ENCODE peak calls at places on chromosomes 3 and 15, in eight cellular contexts. One of them, this sample, is unnamed.
A peak's percentile ranks its signal among the peaks of the same experiment; 100 is the strongest.

GRCh38 chr3:55726501-55726775 is 239.3 kb upstream of the WNT5A start:
- DNase-seq in NAMALWA: no peak
- DNase-seq in Right ventricle myocardium inferior: no peak
- DNase-seq in stimulated activated CD4-positive, alpha-beta T cell treated with anti-CD3 and anti-CD28 coated beads, Interleukin-15, amount 100 ng/mL, for 1 hour: no peak
- DNase-seq in mammary epithelial cell: no peak
- DNase-seq in activated T-helper 1 cell treated with anti-CD3 and anti-CD28 coated beads, Interleukin-2, amount 50 U/mL, for 16 hours: no peak
- DNase-seq in activated effector memory CD4-positive, alpha-beta T cell treated with Interleukin-2 at 50 U/mL for 16 hours: no peak
- DNase-seq in AG08396: no peak
- DNase-seq in this sample: no peak

GRCh38 chr3:87621667-87622066 is 345.3 kb upstream of the POU1F1 start:
- DNase-seq in activated T-helper 1 cell treated with anti-CD3 and anti-CD28 coated beads, Interleukin-2, amount 50 U/mL, for 16 hours: no peak
- DNase-seq in mammary epithelial cell: no peak
- DNase-seq in stimulated activated CD4-positive, alpha-beta T cell treated with anti-CD3 and anti-CD28 coated beads, Interleukin-15, amount 100 ng/mL, for 1 hour: no peak
- DNase-seq in AG08396: no peak
- DNase-seq in activated effector memory CD4-positive, alpha-beta T cell treated with Interleukin-2 at 50 U/mL for 16 hours: no peak
- DNase-seq in Right ventricle myocardium inferior: no peak
- DNase-seq in NAMALWA: no peak
- DNase-seq in this sample: no peak

GRCh38 chr3:148202386-148202785 is 495.3 kb upstream of the AGTR1 start:
- DNase-seq in Right ventricle myocardium inferior: no peak
- DNase-seq in activated effector memory CD4-positive, alpha-beta T cell treated with Interleukin-2 at 50 U/mL for 16 hours: no peak
- DNase-seq in activated T-helper 1 cell treated with anti-CD3 and anti-CD28 coated beads, Interleukin-2, amount 50 U/mL, for 16 hours: no peak
- DNase-seq in stimulated activated CD4-positive, alpha-beta T cell treated with anti-CD3 and anti-CD28 coated beads, Interleukin-15, amount 100 ng/mL, for 1 hour: no peak
- DNase-seq in mammary epithelial cell: no peak
- DNase-seq in NAMALWA: peak; percentile 58
- DNase-seq in AG08396: no peak
- DNase-seq in this sample: no peak

GRCh38 chr15:31465083-31465955 is 138.7 kb downstream of the KLF13 start:
- DNase-seq in mammary epithelial cell: peak; percentile 90
- DNase-seq in activated T-helper 1 cell treated with anti-CD3 and anti-CD28 coated beads, Interleukin-2, amount 50 U/mL, for 16 hours: no peak
- DNase-seq in stimulated activated CD4-positive, alpha-beta T cell treated with anti-CD3 and anti-CD28 coated beads, Interleukin-15, amount 100 ng/mL, for 1 hour: no peak
- DNase-seq in Right ventricle myocardium inferior: no peak
- DNase-seq in NAMALWA: no peak
- DNase-seq in activated effector memory CD4-positive, alpha-beta T cell treated with Interleukin-2 at 50 U/mL for 16 hours: no peak
- DNase-seq in AG08396: no peak
- DNase-seq in this sample: peak; percentile 23

GRCh38 chr3:159380891-159381290 is 579.0 kb downstream of the MFSD1 start:
- DNase-seq in mammary epithelial cell: no peak
- DNase-seq in stimulated activated CD4-positive, alpha-beta T cell treated with anti-CD3 and anti-CD28 coated beads, Interleukin-15, amount 100 ng/mL, for 1 hour: no peak
- DNase-seq in NAMALWA: no peak
- DNase-seq in Right ventricle myocardium inferior: no peak
- DNase-seq in activated effector memory CD4-positive, alpha-beta T cell treated with Interleukin-2 at 50 U/mL for 16 hours: no peak
- DNase-seq in AG08396: no peak
- DNase-seq in activated T-helper 1 cell treated with anti-CD3 and anti-CD28 coated beads, Interleukin-2, amount 50 U/mL, for 16 hours: no peak
- DNase-seq in this sample: no peak

GRCh38 chr15:66567897-66568296 is 2.1 kb upstream of the LCTL start:
- DNase-seq in stimulated activated CD4-positive, alpha-beta T cell treated with anti-CD3 and anti-CD28 coated beads, Interleukin-15, amount 100 ng/mL, for 1 hour: no peak
- DNase-seq in AG08396: no peak
- DNase-seq in activated T-helper 1 cell treated with anti-CD3 and anti-CD28 coated beads, Interleukin-2, amount 50 U/mL, for 16 hours: no peak
- DNase-seq in mammary epithelial cell: no peak
- DNase-seq in NAMALWA: no peak
- DNase-seq in Right ventricle myocardium inferior: no peak
- DNase-seq in activated effector memory CD4-positive, alpha-beta T cell treated with Interleukin-2 at 50 U/mL for 16 hours: no peak
- DNase-seq in this sample: no peak

GRCh38 chr3:140152851-140153640 is 218.1 kb downstream of the CLSTN2 start:
- DNase-seq in activated effector memory CD4-positive, alpha-beta T cell treated with Interleukin-2 at 50 U/mL for 16 hours: no peak
- DNase-seq in AG08396: no peak
- DNase-seq in Right ventricle myocardium inferior: no peak
- DNase-seq in activated T-helper 1 cell treated with anti-CD3 and anti-CD28 coated beads, Interleukin-2, amount 50 U/mL, for 16 hours: no peak
- DNase-seq in stimulated activated CD4-positive, alpha-beta T cell treated with anti-CD3 and anti-CD28 coated beads, Interleukin-15, amount 100 ng/mL, for 1 hour: no peak
- DNase-seq in NAMALWA: no peak
- DNase-seq in mammary epithelial cell: no peak
- DNase-seq in this sample: no peak

GRCh38 chr3:52714335-52715302 is 8.7 kb downstream of the SPCS1 start:
- DNase-seq in stimulated activated CD4-positive, alpha-beta T cell treated with anti-CD3 and anti-CD28 coated beads, Interleukin-15, amount 100 ng/mL, for 1 hour: no peak
- DNase-seq in activated T-helper 1 cell treated with anti-CD3 and anti-CD28 coated beads, Interleukin-2, amount 50 U/mL, for 16 hours: no peak
- DNase-seq in activated effector memory CD4-positive, alpha-beta T cell treated with Interleukin-2 at 50 U/mL for 16 hours: no peak
- DNase-seq in AG08396: no peak
- DNase-seq in mammary epithelial cell: no peak
- DNase-seq in NAMALWA: no peak
- DNase-seq in Right ventricle myocardium inferior: no peak
- DNase-seq in this sample: no peak

GRCh38 chr3:162628531-162628930 is 1131.9 kb downstream of the OTOL1 start:
- DNase-seq in activated T-helper 1 cell treated with anti-CD3 and anti-CD28 coated beads, Interleukin-2, amount 50 U/mL, for 16 hours: no peak
- DNase-seq in AG08396: no peak
- DNase-seq in stimulated activated CD4-positive, alpha-beta T cell treated with anti-CD3 and anti-CD28 coated beads, Interleukin-15, amount 100 ng/mL, for 1 hour: no peak
- DNase-seq in activated effector memory CD4-positive, alpha-beta T cell treated with Interleukin-2 at 50 U/mL for 16 hours: no peak
- DNase-seq in NAMALWA: no peak
- DNase-seq in Right ventricle myocardium inferior: no peak
- DNase-seq in mammary epithelial cell: no peak
- DNase-seq in this sample: no peak

GRCh38 chr3:143302638-143303171 is 183.1 kb downstream of the CHST2 start:
- DNase-seq in stimulated activated CD4-positive, alpha-beta T cell treated with anti-CD3 and anti-CD28 coated beads, Interleukin-15, amount 100 ng/mL, for 1 hour: no peak
- DNase-seq in NAMALWA: no peak
- DNase-seq in activated effector memory CD4-positive, alpha-beta T cell treated with Interleukin-2 at 50 U/mL for 16 hours: no peak
- DNase-seq in Right ventricle myocardium inferior: peak; percentile 68
- DNase-seq in AG08396: peak; percentile 44
- DNase-seq in activated T-helper 1 cell treated with anti-CD3 and anti-CD28 coated beads, Interleukin-2, amount 50 U/mL, for 16 hours: no peak
- DNase-seq in mammary epithelial cell: peak; percentile 80
- DNase-seq in this sample: no peak

GRCh38 chr15:82014989-82015388 is 30.8 kb downstream of the MEX3B start:
- DNase-seq in activated T-helper 1 cell treated with anti-CD3 and anti-CD28 coated beads, Interleukin-2, amount 50 U/mL, for 16 hours: no peak
- DNase-seq in AG08396: no peak
- DNase-seq in NAMALWA: no peak
- DNase-seq in mammary epithelial cell: no peak
- DNase-seq in activated effector memory CD4-positive, alpha-beta T cell treated with Interleukin-2 at 50 U/mL for 16 hours: no peak
- DNase-seq in Right ventricle myocardium inferior: no peak
- DNase-seq in stimulated activated CD4-positive, alpha-beta T cell treated with anti-CD3 and anti-CD28 coated beads, Interleukin-15, amount 100 ng/mL, for 1 hour: no peak
- DNase-seq in this sample: no peak